ENCODE peak calls at places on chromosomes 7 and 10, in five cellular contexts. U, L, O, F and Z are unnamed samples.

GRCh38 chr7:156169474-156170370 is 357.5 kb upstream of the SHH start:
- DNase-seq in U (no peak), L (no peak), O (no peak), F (peak; percentile 80), Z (no peak)

GRCh38 chr10:125095776-125096175 is 64.6 kb downstream of the CTBP2 start:
- DNase-seq in U (peak; percentile 9), L (no peak), O (no peak), F (no peak), Z (no peak)

GRCh38 chr7:103113164-103113563 is 35.7 kb downstream of the NAPEPLD start:
- DNase-seq in U (no peak), L (no peak), O (no peak), F (no peak), Z (no peak)

GRCh38 chr7:47420117-47420780 is 161.7 kb downstream of the TNS3 start:
- DNase-seq in U (no peak), L (no peak), O (no peak), F (no peak), Z (no peak)

GRCh38 chr7:141366098-141366621 is 185.1 kb upstream of the AGK start:
- DNase-seq in U (no peak), L (no peak), O (peak; percentile 50), F (no peak), Z (no peak)

GRCh38 chr7:2517004-2517403 is 2.6 kb upstream of the LFNG start:
- DNase-seq in U (no peak), L (no peak), O (no peak), F (no peak), Z (no peak)

GRCh38 chr10:3786295-3786981 is 1.4 kb upstream of the KLF6 start:
- DNase-seq in U (peak; percentile 68), L (peak; percentile 49), O (peak; percentile 84), F (no peak), Z (no peak)

GRCh38 chr7:85226401-85227085 is 39.7 kb upstream of the SEMA3D start:
- DNase-seq in U (no peak), L (no peak), O (no peak), F (no peak), Z (no peak)

GRCh38 chr7:40808409-40808942 is 673.7 kb downstream of the SUGCT start:
- DNase-seq in U (no peak), L (no peak), O (no peak), F (peak; percentile 92), Z (no peak)

GRCh38 chr10:129968937-129969527 is 5.0 kb upstream of the EBF3 start:
- DNase-seq in U (peak; percentile 88), L (peak; percentile 78), O (peak; percentile 85), F (no peak), Z (peak; percentile 75)

GRCh38 chr7:151308256-151308655 is 33.4 kb upstream of the NUB1 start:
- DNase-seq in U (no peak), L (no peak), O (no peak), F (peak; percentile 72), Z (no peak)

GRCh38 chr10:62348029-62348428 is 26.1 kb upstream of the ZNF365 start:
- DNase-seq in U (no peak), L (no peak), O (no peak), F (no peak), Z (no peak)

GRCh38 chr7:137440434-137440830 is 96.9 kb upstream of the PTN start:
- DNase-seq in U (no peak), L (no peak), O (no peak), F (no peak), Z (no peak)

GRCh38 chr10:49550563-49550962 is 11.6 kb upstream of the ERCC6 start:
- DNase-seq in U (no peak), L (no peak), O (peak; percentile 47), F (no peak), Z (no peak)